ENCODE peak calls at places on chromosomes 4 and X, in eight cellular contexts. M is heart right ventricle, V is AG04450, Y is breast epithelium, L is HFF-Myc, C is testis, T is fibroblast of lung, D is endothelial cell of umbilical vein. N is an unnamed sample.

GRCh38 chr4:120630432-120630831 is 292.1 kb downstream of the PRDM5 start:
- DNase-seq in Y (no peak), T (peak), C (no peak), L (no peak), D (no peak), V (no peak), M (no peak), N (no peak)

GRCh38 chr4:25884040-25884788 is 21.4 kb upstream of the SEL1L3 start:
- DNase-seq in L (peak), Y (no peak), D (peak), M (no peak), C (no peak), T (peak), V (peak), N (no peak)

GRCh38 chr4:164802301-164802700 is 48.4 kb downstream of the SMIM31 start:
- DNase-seq in M (no peak), Y (no peak), C (no peak), D (no peak), L (no peak), V (no peak), T (no peak), N (no peak)

GRCh38 chr4:99790796-99791617 is 25.6 kb upstream of the DAPP1 start:
- DNase-seq in V (no peak), Y (no peak), C (no peak), T (peak), M (no peak), L (no peak), D (no peak), N (no peak)

GRCh38 chr4:74230902-74231499 is 73.1 kb downstream of the MTHFD2L start:
- DNase-seq in D (peak), L (peak), M (no peak), C (no peak), T (peak), Y (no peak), V (no peak), N (no peak)

GRCh38 chrX:71950066-71950465 is 39.4 kb downstream of the NHSL2 start:
- DNase-seq in D (no peak), V (no peak), T (no peak), L (no peak), M (no peak), C (no peak), Y (no peak), N (no peak)

GRCh38 chr4:5866841-5867782 is 25.8 kb downstream of the CRMP1 start:
- DNase-seq in T (no peak), V (no peak), M (no peak), L (no peak), C (no peak), Y (no peak), D (no peak), N (no peak)

GRCh38 chr4:103996637-103997036 is 276.9 kb upstream of the TACR3 start:
- DNase-seq in M (no peak), D (no peak), T (peak), C (peak), Y (peak), V (no peak), L (no peak), N (no peak)

GRCh38 chrX:120759685-120760084 is 116.0 kb downstream of the CT47B1 start:
- DNase-seq in D (no peak), T (no peak), V (no peak), M (no peak), C (no peak), L (no peak), Y (no peak), N (no peak)

DNA sequence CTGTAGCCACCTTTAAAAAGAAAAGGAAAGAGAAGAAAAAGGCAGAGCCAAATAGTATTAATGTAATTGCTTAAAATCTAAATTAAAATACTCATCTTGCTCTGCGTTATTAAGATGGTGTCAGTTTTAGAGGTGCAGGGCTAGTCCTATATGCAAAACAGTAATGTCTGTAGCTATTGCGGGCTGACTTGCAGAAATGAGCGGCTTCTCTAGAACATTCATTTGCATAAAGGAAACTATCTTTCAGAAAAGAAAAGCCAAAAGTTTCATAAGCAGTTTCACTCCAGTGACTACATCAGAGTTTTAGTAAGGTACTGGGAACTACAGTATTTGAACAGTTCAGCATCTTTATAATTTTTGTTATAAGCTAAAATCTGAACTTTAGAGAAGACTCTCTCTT is 6.0 kb downstream of the SMAD1 start:
- DNase-seq in C (no peak), V (no peak), M (no peak), D (no peak), L (no peak), T (no peak), Y (no peak), N (no peak)
- H3K4me3 ChIP-seq in C (no peak), V (no peak), M (no peak), D (no peak), L (no peak), T (no peak), Y (no peak), N (no peak)

DNA sequence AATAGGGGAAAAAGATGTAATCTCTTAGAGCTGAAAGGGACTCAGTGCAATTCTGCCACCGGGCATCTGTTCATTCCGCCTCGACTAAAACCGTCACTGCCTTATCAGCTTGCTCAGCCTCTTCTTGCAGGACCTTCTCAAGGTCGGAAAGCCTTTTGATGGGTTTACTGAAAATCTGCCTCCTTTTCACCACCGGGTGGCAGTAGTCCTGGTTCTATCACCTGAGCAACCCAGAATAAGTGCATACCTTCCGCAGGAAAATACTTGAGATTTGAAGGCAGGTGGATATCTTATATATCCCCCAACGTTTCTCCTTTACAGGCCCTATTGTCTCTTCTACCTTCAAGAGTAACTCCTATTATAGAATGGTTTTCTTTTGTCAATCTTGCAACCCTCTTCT is 103.4 kb upstream of the PAK3 start:
- DNase-seq in T (peak), C (peak), Y (no peak), M (no peak), D (no peak), L (no peak), V (no peak), N (peak)
- TF ChIP-seq CTCF in T (peak), C (peak), Y (no peak), M (no peak), D (no peak), L (peak), V (peak), N (no peak)

GRCh38 chrX:2501246-2502102 is 698 bp upstream of the DHRSX start:
- DNase-seq in C (no peak), Y (no peak), D (no peak), T (no peak), V (no peak), L (no peak), M (no peak), N (no peak)
- H3K4me3 ChIP-seq in C (no peak), Y (peak), D (peak), T (no peak), V (peak), L (peak), M (no peak), N (peak)

DNA sequence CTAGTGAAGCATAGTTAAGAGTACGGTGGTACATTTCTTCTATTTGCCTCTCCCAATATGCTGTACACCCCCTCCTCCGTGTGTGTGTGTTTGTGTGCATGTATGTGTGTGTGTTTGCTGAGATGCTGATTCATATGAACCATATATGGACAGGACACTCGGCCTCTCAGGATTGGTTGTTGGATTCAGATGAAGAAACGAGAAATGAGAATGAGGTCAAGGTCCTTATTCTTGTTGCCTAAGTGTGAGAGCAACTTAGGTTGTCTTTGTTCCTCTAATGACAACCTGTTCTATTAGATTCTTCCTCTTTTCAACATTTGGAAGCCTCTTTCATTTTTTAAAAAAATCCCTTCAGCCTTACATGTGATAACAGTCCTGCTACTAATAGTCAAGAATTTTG is 1387.6 kb downstream of the STIM2 start:
- DNase-seq in Y (no peak), T (no peak), M (no peak), V (no peak), C (no peak), L (no peak), D (no peak), N (no peak)
- TF ChIP-seq CTCF in Y (no peak), T (no peak), M (no peak), V (no peak), C (no peak), L (no peak), D (no peak), N (no peak)

GRCh38 chr4:54254915-54255246 is 25.8 kb downstream of the PDGFRA start:
- DNase-seq in D (no peak), T (no peak), L (no peak), C (no peak), M (no peak), V (no peak), Y (no peak), N (no peak)
- H3K4me3 ChIP-seq in D (no peak), T (no peak), L (no peak), C (no peak), M (no peak), V (no peak), Y (no peak), N (no peak)

N was measured in CD8-positive, alpha-beta T cell.